ENCODE peak calls at places on chromosome 18, in seven cellular contexts. J, O, W, S, X, A and Z are unnamed samples.

GRCh38 chr18:34787931-34788532 is 77.9 kb downstream of the DTNA start:
- DNase-seq in S (no peak), A (peak), O (no peak), X (peak), J (peak), W (peak), Z (no peak)

GRCh38 chr18:25164211-25164836 is 187.6 kb downstream of the ZNF521 start:
- DNase-seq in W (no peak), A (no peak), S (no peak), O (no peak), J (no peak), X (no peak), Z (no peak)

GRCh38 chr18:23623040-23623439 is 36.7 kb upstream of the NPC1 start:
- DNase-seq in A (no peak), S (no peak), W (no peak), X (no peak), J (no peak), O (no peak), Z (no peak)

GRCh38 chr18:46333371-46334199 is 229.4 kb downstream of the HAUS1 start:
- DNase-seq in A (no peak), O (peak), W (peak), S (no peak), X (no peak), J (peak), Z (no peak)

GRCh38 chr18:26746284-26747130 is 119.0 kb downstream of the AQP4 start:
- DNase-seq in A (no peak), O (no peak), J (no peak), W (no peak), X (no peak), S (peak), Z (no peak)

GRCh38 chr18:63947051-63947790 is 1.9 kb upstream of the HMSD start:
- DNase-seq in S (no peak), W (no peak), J (no peak), X (no peak), O (no peak), A (no peak), Z (no peak)

GRCh38 chr18:50590625-50591024 is 30.7 kb downstream of the MAPK4 start:
- DNase-seq in W (no peak), X (no peak), S (no peak), J (no peak), A (no peak), O (no peak), Z (no peak)

GRCh38 chr18:60549338-60549960 is 176.9 kb upstream of the MC4R start:
- DNase-seq in O (no peak), S (peak), J (peak), W (peak), A (no peak), X (peak), Z (peak)

GRCh38 chr18:53971331-53971730 is 253.1 kb downstream of the MBD2 start:
- DNase-seq in O (no peak), W (no peak), J (no peak), S (no peak), A (no peak), X (peak), Z (no peak)

GRCh38 chr18:10453885-10454772 is at the start of gene APCDD1:
- DNase-seq in W (peak), X (no peak), J (peak), O (no peak), S (no peak), A (no peak), Z (no peak)

GRCh38 chr18:5284808-5285207 is 10.7 kb downstream of the ZBTB14 start:
- DNase-seq in S (no peak), O (no peak), W (no peak), J (no peak), X (no peak), A (no peak), Z (no peak)

GRCh38 chr18:62881509-62882016 is 166.2 kb downstream of the PHLPP1 start:
- DNase-seq in X (peak), W (no peak), J (peak), S (peak), A (no peak), O (no peak), Z (peak)

GRCh38 chr18:9575558-9575957 is 38.8 kb downstream of the PPP4R1 start:
- DNase-seq in X (peak), W (peak), A (no peak), J (peak), S (peak), O (peak), Z (peak)

GRCh38 chr18:634551-635045 is 22.9 kb upstream of the TYMS start:
- DNase-seq in W (no peak), S (no peak), O (no peak), J (no peak), A (no peak), X (no peak), Z (no peak)

GRCh38 chr18:75293591-75293990 is 83.0 kb downstream of the TSHZ1 start:
- DNase-seq in X (peak), W (no peak), J (no peak), A (no peak), O (no peak), S (no peak), Z (no peak)

GRCh38 chr18:45910405-45911023 is 56.6 kb downstream of the EPG5 start:
- DNase-seq in J (peak), W (peak), O (peak), S (peak), A (peak), X (peak), Z (peak)

GRCh38 chr18:73752546-73752945 is 395.1 kb downstream of the FBXO15 start:
- DNase-seq in S (no peak), O (no peak), J (no peak), W (no peak), A (no peak), X (peak), Z (peak)

GRCh38 chr18:49585781-49586663 is 24.2 kb downstream of the LIPG start:
- DNase-seq in W (no peak), S (no peak), X (no peak), O (peak), J (no peak), A (no peak), Z (no peak)

GRCh38 chr18:45291616-45292612 is 323.4 kb upstream of the SLC14A2 start:
- DNase-seq in O (no peak), W (peak), A (no peak), X (peak), J (peak), S (peak), Z (peak)

GRCh38 chr18:67742954-67743353 is 226.4 kb upstream of the DSEL start:
- DNase-seq in O (no peak), W (no peak), X (no peak), S (no peak), J (no peak), A (no peak), Z (no peak)

GRCh38 chr18:48859311-48860275 is 91.2 kb downstream of the SMAD7 start:
- DNase-seq in J (no peak), W (peak), O (no peak), X (no peak), S (no peak), A (no peak), Z (no peak)

GRCh38 chr18:36408606-36409005 is 111.1 kb downstream of the FHOD3 start:
- DNase-seq in J (no peak), O (no peak), W (no peak), S (no peak), A (no peak), X (no peak), Z (no peak)

GRCh38 chr18:10010611-10011015 is 96.8 kb downstream of the VAPA start:
- DNase-seq in W (peak), O (peak), S (peak), J (no peak), A (no peak), X (peak), Z (no peak)

GRCh38 chr18:56505971-56506370 is 132.4 kb downstream of the TXNL1 start:
- DNase-seq in W (no peak), J (no peak), X (no peak), O (no peak), A (no peak), S (no peak), Z (no peak)

GRCh38 chr18:22378672-22379282 is 38.9 kb downstream of the CTAGE1 start:
- DNase-seq in A (no peak), X (peak), O (peak), J (peak), W (no peak), S (peak), Z (no peak)

GRCh38 chr18:23498877-23499570 is 4.3 kb upstream of the RMC1 start:
- DNase-seq in O (peak), A (peak), W (peak), J (peak), S (peak), X (peak), Z (no peak)

GRCh38 chr18:61893304-61893970 is 630 bp upstream of the RNF152 start:
- DNase-seq in W (no peak), O (peak), S (no peak), J (peak), X (peak), A (no peak), Z (no peak)

GRCh38 chr18:10523544-10523943 is 2.3 kb upstream of the NAPG start:
- DNase-seq in X (no peak), W (no peak), S (no peak), O (no peak), A (no peak), J (no peak), Z (no peak)

GRCh38 chr18:24369420-24369819 is 28.2 kb downstream of the OSBPL1A start:
- DNase-seq in S (no peak), O (no peak), A (no peak), X (no peak), W (no peak), J (no peak), Z (no peak)

GRCh38 chr18:54878057-54878661 is 49.9 kb downstream of the RAB27B start:
- DNase-seq in A (no peak), W (no peak), X (peak), S (peak), O (no peak), J (no peak), Z (no peak)

GRCh38 chr18:32048507-32049091 is 30.0 kb downstream of the RNF125 start:
- DNase-seq in O (peak), J (peak), W (peak), X (peak), S (peak), A (no peak), Z (no peak)